ENCODE peak calls at places on chromosome 19, in six cellular contexts. G is AG04450, E is brain microvascular endothelial cell, L is right lobe of liver, D is neural progenitor cell, M is Peyer's patch. I is an unnamed sample.
A peak's percentile ranks its signal among the peaks of the same experiment; 100 is the strongest.

GRCh38 chr19:41919948-41920712 is 8.1 kb downstream of the ERFL start:
- DNase-seq in G (no peak), E (no peak), L (no peak), D (no peak), M (no peak), I (no peak)

GRCh38 chr19:48737360-48737998 is 2.9 kb downstream of the RASIP1 start:
- DNase-seq in G (no peak), E (no peak), L (no peak), D (peak; percentile 69), M (no peak), I (no peak)

GRCh38 chr19:54792814-54793213 is 10.6 kb upstream of the KIR2DL4 start:
- DNase-seq in G (no peak), E (no peak), L (no peak), D (no peak), M (no peak), I (no peak)

GRCh38 chr19:47518139-47518538 is 3.3 kb upstream of the NAPA start:
- DNase-seq in G (no peak), E (no peak), L (no peak), D (no peak), M (no peak), I (no peak)

GRCh38 chr19:10830370-10830769 is 5.6 kb downstream of the TMED1 start:
- DNase-seq in G (no peak), E (no peak), L (no peak), D (no peak), M (no peak), I (no peak)

GRCh38 chr19:36013280-36014028 is 559 bp downstream of the ALKBH6 start:
- DNase-seq in G (no peak), E (no peak), L (no peak), D (no peak), M (no peak), I (no peak)

GRCh38 chr19:41997851-41998229 is 3.8 kb upstream of the ATP1A3 start:
- DNase-seq in G (no peak), E (no peak), L (no peak), D (no peak), M (no peak), I (no peak)

GRCh38 chr19:3821156-3821555 is 35.0 kb upstream of the MATK start:
- DNase-seq in G (no peak), E (no peak), L (no peak), D (no peak), M (no peak), I (no peak)

GRCh38 chr19:38434549-38435051 is 1.1 kb downstream of the RYR1 start:
- DNase-seq in G (no peak), E (no peak), L (no peak), D (peak; percentile 94), M (no peak), I (no peak)

GRCh38 chr19:10624585-10624984 is 768 bp upstream of the SLC44A2 start:
- DNase-seq in G (no peak), E (no peak), L (no peak), D (no peak), M (no peak), I (no peak)

GRCh38 chr19:21133633-21134032 is 8.2 kb upstream of the ZNF431 start:
- DNase-seq in G (no peak), E (no peak), L (no peak), D (no peak), M (no peak), I (no peak)

GRCh38 chr19:5231857-5232503 is 108.6 kb downstream of the PTPRS start:
- DNase-seq in G (no peak), E (no peak), L (no peak), D (no peak), M (no peak), I (no peak)

GRCh38 chr19:46216612-46217011 is 12.9 kb upstream of the IGFL1 start:
- DNase-seq in G (no peak), E (no peak), L (no peak), D (no peak), M (no peak), I (no peak)

GRCh38 chr19:43584484-43584883 is 8.9 kb downstream of the PINLYP start:
- DNase-seq in G (no peak), E (no peak), L (peak; percentile 56), D (no peak), M (no peak), I (no peak)

GRCh38 chr19:13001502-13002388 is 6.5 kb downstream of the NFIX start:
- DNase-seq in G (no peak), E (no peak), L (peak; percentile 76), D (no peak), M (no peak), I (peak; percentile 85)

GRCh38 chr19:34457446-34457845 is 24.1 kb upstream of the WTIP start:
- DNase-seq in G (no peak), E (no peak), L (no peak), D (no peak), M (no peak), I (no peak)
- H3K27ac ChIP-seq in G (no peak overlapping the region), E (no peak overlapping the region), L (no peak overlapping the region), D (no peak overlapping the region), M (no peak overlapping the region), I (peak overlapping the region; percentile 43)

GRCh38 chr19:40642757-40643325 is 41.7 kb downstream of the LTBP4 start:
- DNase-seq in G (no peak), E (no peak), L (no peak), D (no peak), M (no peak), I (no peak)
- TF ChIP-seq CTCF in G (no peak), E (no peak), L (no peak), D (no peak), M (no peak), I (no peak)

GRCh38 chr19:29264897-29265296 is 51.9 kb upstream of the UQCRFS1 start:
- DNase-seq in G (no peak), E (no peak), L (no peak), D (no peak), M (no peak), I (no peak)
- H3K27ac ChIP-seq in G (no peak overlapping the region), E (no peak overlapping the region), L (no peak overlapping the region), D (no peak overlapping the region), M (no peak overlapping the region), I (no peak overlapping the region)

DNA sequence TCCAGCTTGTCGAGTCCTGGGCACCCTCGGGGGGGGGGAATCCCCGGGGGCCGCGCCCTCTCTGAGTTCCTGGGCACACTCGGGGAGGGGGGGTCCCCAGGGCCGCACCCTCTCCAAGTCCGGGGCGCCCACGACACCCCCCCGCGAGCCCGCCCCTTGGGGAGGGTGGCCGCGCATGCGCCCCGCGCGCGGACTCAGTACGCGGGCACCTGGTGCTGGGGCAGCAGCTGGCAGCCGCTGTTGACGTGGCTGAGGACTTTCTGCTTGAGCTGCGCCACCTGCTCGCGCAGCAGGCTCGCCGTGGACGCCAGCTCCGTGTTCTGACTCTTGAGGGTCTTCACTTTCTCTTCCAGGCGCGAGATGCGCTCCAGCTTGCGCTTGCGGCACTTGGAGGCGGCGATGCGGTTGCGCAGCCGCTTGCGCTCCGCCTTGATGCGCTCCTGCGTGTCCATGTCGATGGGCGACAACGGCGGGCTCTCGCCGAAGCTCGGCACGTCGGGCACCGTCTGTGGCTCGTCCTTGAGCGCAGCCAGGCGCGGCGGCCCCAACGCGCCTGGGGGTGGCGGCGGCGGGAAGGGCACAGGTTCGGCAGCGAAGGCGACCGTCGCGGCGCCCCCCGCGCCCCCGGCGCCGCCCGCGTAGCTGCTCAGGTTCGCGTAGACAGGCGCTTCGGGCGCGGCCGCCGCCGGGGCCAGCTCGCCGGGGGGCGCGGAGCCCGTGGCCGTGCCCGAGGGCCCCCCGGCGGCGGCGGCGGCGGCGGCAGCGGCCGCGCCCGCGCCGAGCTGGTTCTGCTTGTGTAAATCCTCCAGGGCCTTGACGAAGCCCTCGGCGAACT is 958 bp downstream of the JUND start:
- DNase-seq in G (no peak), E (peak; percentile 36), L (peak; percentile 87), D (peak; percentile 81), M (peak; percentile 86), I (peak; percentile 88)
- TF ChIP-seq CTCF in G (no peak), E (no peak), L (no peak), D (no peak), M (no peak), I (no peak)

GRCh38 chr19:1508507-1508856 is 4.3 kb downstream of the ADAMTSL5 start:
- DNase-seq in G (no peak), E (no peak), L (no peak), D (no peak), M (no peak), I (no peak)
- H3K27ac ChIP-seq in G (no peak overlapping the region), E (no peak overlapping the region), L (no peak overlapping the region), D (no peak overlapping the region), M (peak overlapping the region; percentile 71), I (no peak overlapping the region)

DNA sequence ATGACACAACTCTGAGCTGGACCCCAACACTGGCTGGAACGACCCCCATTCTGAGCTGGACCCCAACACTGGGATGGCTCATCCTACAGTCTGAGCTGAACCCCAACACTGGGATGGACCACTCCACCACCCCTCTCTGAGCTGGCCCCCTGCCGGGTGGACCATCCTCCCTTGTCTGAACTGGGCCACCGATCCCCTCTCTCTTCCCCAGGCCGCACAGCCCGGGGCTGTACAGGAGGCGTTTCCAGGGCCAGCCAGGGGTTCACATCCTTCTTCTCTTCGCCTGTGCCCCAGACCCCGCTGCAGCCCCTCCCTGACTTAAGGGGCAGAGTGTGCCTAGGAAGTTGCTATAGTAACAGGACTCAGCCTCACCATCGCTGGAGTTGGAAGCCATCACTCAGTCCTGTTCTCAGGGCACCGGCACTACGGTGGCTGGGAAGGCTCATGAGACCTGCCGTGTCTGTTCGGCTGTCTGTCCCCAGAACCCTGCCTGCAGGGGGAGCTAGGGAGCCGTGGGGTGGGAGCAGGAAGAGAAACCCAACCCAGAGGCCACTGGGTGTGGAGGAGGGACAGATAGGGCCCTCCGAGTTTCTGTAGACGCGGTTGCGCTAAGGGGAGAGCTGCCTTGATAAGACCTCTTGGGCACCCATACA is 3.7 kb downstream of the PRKACA start:
- DNase-seq in G (no peak), E (no peak), L (peak; percentile 83), D (no peak), M (no peak), I (no peak)
- TF ChIP-seq CTCF in G (peak; percentile 28), E (peak; percentile 48), L (peak; percentile 56), D (peak; percentile 24), M (no peak), I (no peak)

DNA sequence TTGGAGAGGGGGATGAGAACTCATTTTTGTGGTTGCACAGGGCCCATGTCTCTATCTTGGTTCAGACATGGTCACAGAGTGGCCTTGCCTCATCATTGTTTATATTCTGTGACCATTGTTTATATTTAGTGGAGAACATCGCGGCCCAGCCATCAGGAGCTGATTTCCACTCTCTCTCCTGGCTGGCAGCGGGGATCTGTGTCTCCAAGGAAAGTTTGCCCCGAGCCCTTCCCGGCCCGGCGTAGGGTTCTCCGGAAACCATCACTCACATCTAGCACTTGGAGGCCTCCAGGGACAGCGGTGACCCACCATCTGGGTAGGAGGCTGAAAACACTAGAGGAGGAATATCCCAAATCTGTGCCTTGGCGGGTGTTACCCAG is 822 bp upstream of the ZNF358 start:
- DNase-seq in G (no peak), E (no peak), L (no peak), D (no peak), M (no peak), I (peak; percentile 94)
- H3K27ac ChIP-seq in G (peak overlapping the region; percentile 57), E (no peak overlapping the region), L (peak overlapping the region; percentile 37), D (no peak overlapping the region), M (peak overlapping the region; percentile 67), I (peak overlapping the region; percentile 90)

GRCh38 chr19:6481541-6482342 is at the start of gene DENND1C:
- DNase-seq in G (no peak), E (no peak), L (no peak), D (peak; percentile 70), M (no peak), I (no peak)
- TF ChIP-seq CTCF in G (peak; percentile 51), E (peak; percentile 72), L (peak; percentile 48), D (peak; percentile 80), M (peak; percentile 39), I (peak; percentile 16)